ENCODE peak calls at places on chromosome 2, in seven cellular contexts. V, D, L, Y, T, U and Q are unnamed samples.

GRCh38 chr2:28296243-28296642 is 96.4 kb upstream of the FOSL2 start:
- DNase-seq in V (no peak), D (no peak), L (no peak), Y (no peak), T (no peak), U (no peak), Q (no peak)

GRCh38 chr2:105557021-105557420 is 158.2 kb upstream of the FHL2 start:
- DNase-seq in V (no peak), D (no peak), L (no peak), Y (no peak), T (no peak), U (no peak), Q (no peak)

GRCh38 chr2:120323214-120323613 is 22.7 kb upstream of the INHBB start:
- DNase-seq in V (no peak), D (no peak), L (no peak), Y (no peak), T (no peak), U (no peak), Q (no peak)

GRCh38 chr2:28164280-28164801 is 228.3 kb upstream of the FOSL2 start:
- DNase-seq in V (no peak), D (no peak), L (no peak), Y (no peak), T (no peak), U (peak; percentile 63), Q (no peak)

GRCh38 chr2:216519154-216519762 is 20.6 kb downstream of the RPL37A start:
- DNase-seq in V (peak; percentile 79), D (no peak), L (no peak), Y (peak; percentile 5), T (peak; percentile 6), U (peak; percentile 85), Q (no peak)

GRCh38 chr2:176553685-176554106 is 284.5 kb downstream of the MTX2 start:
- DNase-seq in V (peak; percentile 12), D (peak; percentile 47), L (no peak), Y (peak; percentile 10), T (peak; percentile 6), U (peak; percentile 30), Q (no peak)

GRCh38 chr2:161090401-161090800 is 69.8 kb upstream of the TANK start:
- DNase-seq in V (no peak), D (no peak), L (no peak), Y (no peak), T (peak; percentile 9), U (no peak), Q (no peak)

GRCh38 chr2:83686863-83687262 is 772.2 kb downstream of the SUCLG1 start:
- DNase-seq in V (no peak), D (no peak), L (no peak), Y (peak; percentile 68), T (no peak), U (no peak), Q (no peak)

GRCh38 chr2:26887142-26887541 is 39.2 kb downstream of the DPYSL5 start:
- DNase-seq in V (no peak), D (no peak), L (no peak), Y (no peak), T (no peak), U (no peak), Q (no peak)

GRCh38 chr2:205509655-205510054 is 172.6 kb upstream of the NRP2 start:
- DNase-seq in V (no peak), D (peak; percentile 54), L (no peak), Y (no peak), T (no peak), U (no peak), Q (no peak)